ENCODE peak calls at places on chromosome 16, in seven cellular contexts. One of them, this sample, is unnamed.

GRCh38 chr16:72922714-72923113 is 125.2 kb downstream of the ZFHX3 start:
- DNase-seq in osteocyte: no peak
- DNase-seq in HT-29: no peak
- DNase-seq in AG04450: no peak
- DNase-seq in stimulated activated CD8-positive, alpha-beta memory T cell treated with anti-CD3 and anti-CD28 coated beads, Interleukin-12 subunit alpha, Interleukin-12 subunit beta, amount 100 ng/mL, for 1 hour: no peak
- DNase-seq in CD4-positive, alpha-beta T cell: no peak
- DNase-seq in astrocyte of the spinal cord: no peak
- DNase-seq in this sample: no peak

GRCh38 chr16:54632322-54632721 is 298.3 kb upstream of the IRX5 start:
- DNase-seq in astrocyte of the spinal cord: no peak
- DNase-seq in stimulated activated CD8-positive, alpha-beta memory T cell treated with anti-CD3 and anti-CD28 coated beads, Interleukin-12 subunit alpha, Interleukin-12 subunit beta, amount 100 ng/mL, for 1 hour: no peak
- DNase-seq in HT-29: no peak
- DNase-seq in CD4-positive, alpha-beta T cell: no peak
- DNase-seq in AG04450: no peak
- DNase-seq in osteocyte: no peak
- DNase-seq in this sample: no peak

GRCh38 chr16:17508303-17508702 is 37.5 kb upstream of the XYLT1 start:
- DNase-seq in astrocyte of the spinal cord: no peak
- DNase-seq in CD4-positive, alpha-beta T cell: no peak
- DNase-seq in AG04450: no peak
- DNase-seq in osteocyte: no peak
- DNase-seq in stimulated activated CD8-positive, alpha-beta memory T cell treated with anti-CD3 and anti-CD28 coated beads, Interleukin-12 subunit alpha, Interleukin-12 subunit beta, amount 100 ng/mL, for 1 hour: no peak
- DNase-seq in HT-29: no peak
- DNase-seq in this sample: no peak

GRCh38 chr16:70604407-70605283 is 41.7 kb upstream of the IL34 start:
- DNase-seq in osteocyte: no peak
- DNase-seq in AG04450: no peak
- DNase-seq in HT-29: no peak
- DNase-seq in stimulated activated CD8-positive, alpha-beta memory T cell treated with anti-CD3 and anti-CD28 coated beads, Interleukin-12 subunit alpha, Interleukin-12 subunit beta, amount 100 ng/mL, for 1 hour: no peak
- DNase-seq in CD4-positive, alpha-beta T cell: no peak
- DNase-seq in astrocyte of the spinal cord: no peak
- DNase-seq in this sample: no peak

GRCh38 chr16:515175-515962 is 12.1 kb upstream of the CAPN15 start:
- DNase-seq in stimulated activated CD8-positive, alpha-beta memory T cell treated with anti-CD3 and anti-CD28 coated beads, Interleukin-12 subunit alpha, Interleukin-12 subunit beta, amount 100 ng/mL, for 1 hour: no peak
- DNase-seq in astrocyte of the spinal cord: no peak
- DNase-seq in AG04450: no peak
- DNase-seq in osteocyte: no peak
- DNase-seq in CD4-positive, alpha-beta T cell: no peak
- DNase-seq in HT-29: no peak
- DNase-seq in this sample: no peak

GRCh38 chr16:27475561-27475960 is 73.6 kb downstream of the IL21R start:
- DNase-seq in stimulated activated CD8-positive, alpha-beta memory T cell treated with anti-CD3 and anti-CD28 coated beads, Interleukin-12 subunit alpha, Interleukin-12 subunit beta, amount 100 ng/mL, for 1 hour: no peak
- DNase-seq in HT-29: no peak
- DNase-seq in CD4-positive, alpha-beta T cell: no peak
- DNase-seq in osteocyte: no peak
- DNase-seq in AG04450: peak
- DNase-seq in astrocyte of the spinal cord: peak
- DNase-seq in this sample: no peak

GRCh38 chr16:70635356-70636016 is 10.9 kb upstream of the IL34 start:
- DNase-seq in osteocyte: no peak
- DNase-seq in HT-29: no peak
- DNase-seq in AG04450: peak
- DNase-seq in stimulated activated CD8-positive, alpha-beta memory T cell treated with anti-CD3 and anti-CD28 coated beads, Interleukin-12 subunit alpha, Interleukin-12 subunit beta, amount 100 ng/mL, for 1 hour: no peak
- DNase-seq in CD4-positive, alpha-beta T cell: no peak
- DNase-seq in astrocyte of the spinal cord: peak
- DNase-seq in this sample: no peak

GRCh38 chr16:73781297-73781696 is 515.3 kb upstream of the PSMD7 start:
- DNase-seq in stimulated activated CD8-positive, alpha-beta memory T cell treated with anti-CD3 and anti-CD28 coated beads, Interleukin-12 subunit alpha, Interleukin-12 subunit beta, amount 100 ng/mL, for 1 hour: no peak
- DNase-seq in osteocyte: no peak
- DNase-seq in AG04450: no peak
- DNase-seq in astrocyte of the spinal cord: no peak
- DNase-seq in HT-29: no peak
- DNase-seq in CD4-positive, alpha-beta T cell: no peak
- DNase-seq in this sample: no peak

GRCh38 chr16:48546774-48547173 is 63.2 kb downstream of the N4BP1 start:
- DNase-seq in CD4-positive, alpha-beta T cell: no peak
- DNase-seq in astrocyte of the spinal cord: no peak
- DNase-seq in stimulated activated CD8-positive, alpha-beta memory T cell treated with anti-CD3 and anti-CD28 coated beads, Interleukin-12 subunit alpha, Interleukin-12 subunit beta, amount 100 ng/mL, for 1 hour: no peak
- DNase-seq in HT-29: peak
- DNase-seq in osteocyte: no peak
- DNase-seq in AG04450: no peak
- DNase-seq in this sample: no peak

GRCh38 chr16:2043980-2044451 is 3.6 kb downstream of the NTHL1 start:
- DNase-seq in astrocyte of the spinal cord: no peak
- DNase-seq in AG04450: no peak
- DNase-seq in CD4-positive, alpha-beta T cell: no peak
- DNase-seq in osteocyte: no peak
- DNase-seq in stimulated activated CD8-positive, alpha-beta memory T cell treated with anti-CD3 and anti-CD28 coated beads, Interleukin-12 subunit alpha, Interleukin-12 subunit beta, amount 100 ng/mL, for 1 hour: no peak
- DNase-seq in HT-29: peak
- DNase-seq in this sample: no peak

GRCh38 chr16:90022209-90023077 is 3.2 kb upstream of the DBNDD1 start:
- DNase-seq in stimulated activated CD8-positive, alpha-beta memory T cell treated with anti-CD3 and anti-CD28 coated beads, Interleukin-12 subunit alpha, Interleukin-12 subunit beta, amount 100 ng/mL, for 1 hour: peak
- DNase-seq in astrocyte of the spinal cord: peak
- DNase-seq in HT-29: peak
- DNase-seq in AG04450: peak
- DNase-seq in osteocyte: no peak
- DNase-seq in CD4-positive, alpha-beta T cell: peak
- DNase-seq in this sample: peak

GRCh38 chr16:30954993-30955392 is 2.6 kb upstream of the SETD1A start:
- DNase-seq in HT-29: no peak
- DNase-seq in CD4-positive, alpha-beta T cell: no peak
- DNase-seq in osteocyte: no peak
- DNase-seq in AG04450: no peak
- DNase-seq in astrocyte of the spinal cord: no peak
- DNase-seq in stimulated activated CD8-positive, alpha-beta memory T cell treated with anti-CD3 and anti-CD28 coated beads, Interleukin-12 subunit alpha, Interleukin-12 subunit beta, amount 100 ng/mL, for 1 hour: no peak
- DNase-seq in this sample: no peak

This sample was measured in NCI-H526.